ENCODE peak calls at places on chromosome 16, in eight cellular contexts. E is mucosa of descending colon; K is hippocampal formation; H is activated gamma-delta T cell treated with Interleukin-2 at 50 U/mL for 16 hours; Z is NCI-H526 treated with DMSO at 0.1 percent for 48 hours; X is left ventricle myocardium inferior; F is activated naive CD4-positive, alpha-beta T cell treated with anti-CD3 and anti-CD28 coated beads for 36 hours; D is EH. O is an unnamed sample.

GRCh38 chr16:69451166-69451565 is 26.7 kb downstream of the CYB5B start:
- DNase-seq in K (no peak), D (no peak), F (no peak), X (no peak), E (no peak), Z (no peak), H (no peak), O (no peak)

GRCh38 chr16:3023669-3024478 is at the start of the genes HCFC1R1 and THOC6:
- DNase-seq in K (peak), D (peak), X (peak), E (peak), H (peak), Z (peak), F (peak), O (peak)

GRCh38 chr16:28042856-28043255 is 20.7 kb downstream of the GSG1L start:
- DNase-seq in D (peak), K (no peak), X (no peak), H (no peak), Z (no peak), F (no peak), E (no peak), O (no peak)

GRCh38 chr16:521381-522210 is 5.9 kb upstream of the CAPN15 start:
- DNase-seq in K (no peak), X (no peak), H (no peak), D (no peak), E (peak), Z (no peak), F (no peak), O (no peak)

GRCh38 chr16:23105309-23105708 is 43.9 kb downstream of the USP31 start:
- DNase-seq in Z (no peak), X (no peak), H (no peak), D (no peak), F (no peak), K (no peak), E (no peak), O (no peak)

GRCh38 chr16:11030990-11031510 is 86.7 kb downstream of the CLEC16A start:
- DNase-seq in F (no peak), H (no peak), Z (no peak), X (peak), E (no peak), D (no peak), K (no peak), O (no peak)

GRCh38 chr16:85205747-85206471 is 93.6 kb upstream of the CIBAR2 start:
- DNase-seq in K (no peak), H (no peak), Z (no peak), D (peak), F (no peak), X (no peak), E (no peak), O (no peak)

GRCh38 chr16:3158014-3158497 is 23.2 kb downstream of the ZNF213 start:
- DNase-seq in X (no peak), H (no peak), F (no peak), D (peak), K (no peak), E (peak), Z (no peak), O (no peak)

GRCh38 chr16:57843400-57843799 is 41.1 kb upstream of the KIFC3 start:
- DNase-seq in H (no peak), K (no peak), E (no peak), D (no peak), X (no peak), F (no peak), Z (no peak), O (no peak)

GRCh38 chr16:87246269-87247065 is 70.7 kb downstream of the C16orf95 start:
- DNase-seq in H (no peak), F (no peak), K (no peak), D (no peak), E (no peak), X (no peak), Z (peak), O (no peak)

GRCh38 chr16:85832578-85833539 is 33.4 kb downstream of the COX4I1 start:
- DNase-seq in D (no peak), E (peak), X (no peak), F (no peak), H (no peak), Z (no peak), K (no peak), O (peak)

GRCh38 chr16:77359065-77359502 is 75.8 kb downstream of the ADAMTS18 start:
- DNase-seq in E (no peak), D (peak), H (no peak), Z (peak), X (no peak), F (no peak), K (no peak), O (no peak)

GRCh38 chr16:58515871-58516767 is 802 bp downstream of the SETD6 start:
- DNase-seq in E (peak), D (no peak), X (no peak), K (no peak), F (peak), Z (no peak), H (no peak), O (peak)

GRCh38 chr16:50841081-50841886 is 99.4 kb downstream of the CYLD start:
- DNase-seq in F (peak), Z (peak), X (no peak), K (no peak), E (no peak), D (no peak), H (peak), O (no peak)

GRCh38 chr16:71746442-71747046 is 22.0 kb upstream of the PHLPP2 start:
- DNase-seq in Z (no peak), E (no peak), F (peak), H (peak), D (peak), K (no peak), X (no peak), O (no peak)

GRCh38 chr16:57807968-57808528 is 5.8 kb upstream of the KIFC3 start:
- DNase-seq in Z (no peak), X (peak), K (peak), E (peak), H (peak), D (peak), F (peak), O (peak)

GRCh38 chr16:68064791-68065365 is 20.3 kb upstream of the NFATC3 start:
- DNase-seq in E (peak), Z (no peak), X (peak), K (peak), H (peak), F (peak), D (peak), O (peak)

GRCh38 chr16:81621496-81621895 is 157.6 kb upstream of the PLCG2 start:
- DNase-seq in D (no peak), Z (no peak), H (no peak), F (no peak), K (no peak), X (no peak), E (no peak), O (no peak)

GRCh38 chr16:49085689-49086088 is 195.9 kb downstream of the CBLN1 start:
- DNase-seq in F (no peak), X (no peak), E (no peak), K (no peak), H (no peak), Z (no peak), D (peak), O (no peak)

GRCh38 chr16:75494696-75495601 is at the start of gene CHST6:
- DNase-seq in D (peak), K (peak), E (no peak), F (no peak), Z (peak), H (no peak), X (peak), O (peak)

GRCh38 chr16:57525761-57526160 is 10.6 kb downstream of the CCDC102A start:
- DNase-seq in E (peak), D (no peak), X (no peak), K (no peak), F (no peak), H (no peak), Z (no peak), O (no peak)

GRCh38 chr16:28494141-28494851 is at the start of gene APOBR:
- DNase-seq in Z (no peak), E (peak), H (peak), D (no peak), K (peak), F (peak), X (peak), O (peak)

GRCh38 chr16:84617068-84617630 is 729 bp downstream of the COTL1 start:
- DNase-seq in X (no peak), E (peak), K (no peak), F (peak), D (peak), Z (no peak), H (peak), O (peak)

GRCh38 chr16:88971371-88972097 is 5.5 kb downstream of the CBFA2T3 start:
- DNase-seq in H (no peak), F (no peak), X (peak), K (peak), D (no peak), E (peak), Z (no peak), O (no peak)

GRCh38 chr16:19718624-19718965 is 524 bp downstream of the IQCK start:
- DNase-seq in F (peak), Z (peak), D (no peak), H (no peak), K (no peak), E (peak), X (no peak), O (no peak)